ENCODE peak calls at places on chromosomes 5 and 9, in seven cellular contexts. H is NCI-H1092 treated with DMSO at 0.1 percent for 48 hours, Y is ELR, R is LHCN-M2, E is NT2/D1, U is nephron progenitor cell, G is fibroblast of mammary gland. P is an unnamed sample.

GRCh38 chr9:133539434-133539833 is 4.9 kb downstream of the ADAMTSL2 start:
- DNase-seq in H (no peak), R (no peak), U (peak), G (no peak), E (no peak), Y (no peak), P (no peak)

GRCh38 chr5:139821806-139822552 is 26.4 kb downstream of the PSD2 start:
- DNase-seq in H (no peak), U (no peak), G (no peak), Y (no peak), E (no peak), R (no peak), P (no peak)

GRCh38 chr5:132256086-132256782 is 1.3 kb upstream of the PDLIM4 start:
- DNase-seq in H (no peak), Y (no peak), E (no peak), G (no peak), U (no peak), R (no peak), P (peak)

GRCh38 chr9:113454914-113455761 is 8.4 kb upstream of the RGS3 start:
- DNase-seq in H (no peak), Y (peak), E (no peak), U (no peak), R (peak), G (peak), P (peak)

GRCh38 chr5:122849746-122850145 is 4.3 kb downstream of the SNX24 start:
- DNase-seq in E (no peak), G (no peak), Y (peak), R (no peak), U (no peak), H (no peak), P (no peak)

GRCh38 chr5:175718401-175719108 is 60.7 kb downstream of the HRH2 start:
- DNase-seq in R (no peak), Y (peak), U (peak), E (peak), H (peak), G (no peak), P (peak)

GRCh38 chr5:133930061-133930823 is 38.2 kb downstream of the C5orf15 start:
- DNase-seq in Y (no peak), R (no peak), E (no peak), G (peak), U (peak), H (no peak), P (peak)

GRCh38 chr9:19456996-19457693 is 48.3 kb downstream of the ACER2 start:
- DNase-seq in H (peak), U (peak), Y (peak), E (peak), G (peak), R (peak), P (peak)

GRCh38 chr9:77827104-77827784 is 179.1 kb upstream of the GNA14 start:
- DNase-seq in R (no peak), G (no peak), U (no peak), H (no peak), E (no peak), Y (no peak), P (no peak)

GRCh38 chr5:127229185-127229889 is 61.3 kb upstream of the MEGF10 start:
- DNase-seq in R (peak), G (peak), U (peak), H (peak), Y (peak), E (no peak), P (peak)

GRCh38 chr5:639253-639530 is 27.1 kb downstream of the CEP72 start:
- DNase-seq in Y (no peak), G (no peak), E (no peak), R (no peak), H (no peak), U (no peak), P (no peak)

GRCh38 chr5:74415695-74416102 is 224.8 kb downstream of the ENC1 start:
- DNase-seq in R (no peak), G (no peak), H (peak), E (no peak), Y (no peak), U (no peak), P (no peak)

GRCh38 chr5:160159991-160160826 is 41.0 kb upstream of the PWWP2A start:
- DNase-seq in H (peak), R (no peak), U (no peak), Y (no peak), E (peak), G (no peak), P (peak)

GRCh38 chr9:38068616-38068865 is 486 bp downstream of the SHB start:
- DNase-seq in R (peak), E (no peak), H (peak), U (peak), Y (peak), G (no peak), P (peak)

GRCh38 chr5:133423618-133424282 is 188.6 kb downstream of the FSTL4 start:
- DNase-seq in Y (peak), U (peak), G (peak), E (peak), H (no peak), R (peak), P (peak)

GRCh38 chr5:174300941-174301761 is 255.6 kb downstream of the NSG2 start:
- DNase-seq in G (no peak), E (no peak), U (no peak), R (no peak), Y (no peak), H (no peak), P (no peak)

GRCh38 chr5:121795511-121795910 is 56.2 kb upstream of the FTMT start:
- DNase-seq in R (no peak), U (no peak), E (no peak), G (no peak), H (no peak), Y (peak), P (no peak)

GRCh38 chr9:103152473-103152872 is 157.3 kb downstream of the CYLC2 start:
- DNase-seq in G (no peak), Y (peak), H (no peak), U (no peak), R (no peak), E (no peak), P (no peak)

GRCh38 chr5:1184481-1184880 is 16.9 kb upstream of the SLC6A19 start:
- DNase-seq in U (no peak), H (no peak), R (no peak), Y (no peak), G (no peak), E (no peak), P (no peak)

GRCh38 chr5:78903936-78904335 is 81.2 kb downstream of the ARSB start:
- DNase-seq in Y (peak), R (peak), E (no peak), U (no peak), G (peak), H (no peak), P (peak)

GRCh38 chr9:81427870-81428269 is 261.5 kb downstream of the TLE1 start:
- DNase-seq in G (peak), R (peak), U (no peak), Y (peak), E (no peak), H (no peak), P (no peak)

GRCh38 chr5:53478411-53479044 is 1.9 kb upstream of the FST start:
- DNase-seq in U (peak), G (peak), E (no peak), Y (peak), R (peak), H (peak), P (peak)

GRCh38 chr9:77672183-77672582 is 24.1 kb upstream of the GNA14 start:
- DNase-seq in H (no peak), G (no peak), E (no peak), U (no peak), R (no peak), Y (no peak), P (no peak)

GRCh38 chr9:110048976-110049698 is 158.8 kb downstream of the C9orf152 start:
- DNase-seq in E (no peak), G (no peak), R (no peak), Y (peak), U (peak), H (peak), P (peak)

GRCh38 chr5:42015254-42015653 is 90.2 kb downstream of the FBXO4 start:
- DNase-seq in E (no peak), R (no peak), Y (no peak), G (no peak), H (no peak), U (no peak), P (no peak)

GRCh38 chr9:16461231-16461840 is 409.1 kb downstream of the BNC2 start:
- DNase-seq in E (peak), R (no peak), G (peak), U (peak), Y (no peak), H (peak), P (no peak)

GRCh38 chr5:159576902-159577301 is 246.6 kb upstream of the IL12B start:
- DNase-seq in R (no peak), G (peak), E (no peak), H (no peak), U (no peak), Y (no peak), P (no peak)

GRCh38 chr5:150401376-150402201 is 11.1 kb downstream of the CD74 start:
- DNase-seq in E (no peak), G (no peak), Y (no peak), R (no peak), U (no peak), H (no peak), P (no peak)

GRCh38 chr5:109028608-109029299 is 281.1 kb downstream of the FER start:
- DNase-seq in U (no peak), R (no peak), G (peak), Y (no peak), E (no peak), H (no peak), P (no peak)

GRCh38 chr5:155587458-155587857 is 573.9 kb downstream of the KIF4B start:
- DNase-seq in G (no peak), H (peak), E (no peak), Y (no peak), U (no peak), R (no peak), P (no peak)

GRCh38 chr5:19927919-19928318 is 60.1 kb downstream of the CDH18 start:
- DNase-seq in H (peak), G (peak), U (no peak), Y (no peak), R (no peak), E (peak), P (no peak)

GRCh38 chr9:78539904-78540303 is 243.0 kb downstream of the PSAT1 start:
- DNase-seq in Y (peak), H (no peak), R (peak), U (no peak), G (peak), E (no peak), P (peak)

GRCh38 chr5:60586307-60586901 is 113.6 kb downstream of the DEPDC1B start:
- DNase-seq in Y (peak), G (peak), E (no peak), H (no peak), U (no peak), R (peak), P (no peak)

GRCh38 chr5:36690041-36690941 is 83.9 kb downstream of the SLC1A3 start:
- DNase-seq in E (peak), Y (peak), H (peak), R (peak), G (peak), U (peak), P (peak)

P was measured in Daoy.